ENCODE peak calls at places on chromosomes 16 and 17, in four cellular contexts. X is WTC11, V is endothelial cell, O is fibroblast of the aortic adventitia. U is an unnamed sample.

GRCh38 chr17:14201595-14201994 is 35.1 kb downstream of the CDRT15 start:
- DNase-seq in X (no peak), V (no peak), O (no peak), U (no peak)

GRCh38 chr17:80274317-80274716 is 13.7 kb downstream of the RNF213 start:
- DNase-seq in X (no peak), V (no peak), O (no peak), U (no peak)

GRCh38 chr16:58814348-58814801 is 80.3 kb upstream of the GOT2 start:
- DNase-seq in X (peak), V (peak), O (peak), U (peak)

GRCh38 chr16:85369741-85370528 is 243.2 kb upstream of the GSE1 start:
- DNase-seq in X (peak), V (peak), O (peak), U (no peak)

GRCh38 chr17:79079421-79080200 is 5.0 kb downstream of the ENGASE start:
- DNase-seq in X (no peak), V (no peak), O (no peak), U (no peak)

GRCh38 chr17:6109541-6109940 is 39.4 kb downstream of the WSCD1 start:
- DNase-seq in X (no peak), V (no peak), O (no peak), U (no peak)

GRCh38 chr17:6231465-6231864 is 161.3 kb downstream of the WSCD1 start:
- DNase-seq in X (no peak), V (no peak), O (no peak), U (no peak)

GRCh38 chr16:83117810-83118209 is 491.0 kb downstream of the CDH13 start:
- DNase-seq in X (no peak), V (no peak), O (no peak), U (no peak)

GRCh38 chr17:83050651-83051422 is 28.6 kb upstream of the METRNL start:
- DNase-seq in X (peak), V (peak), O (no peak), U (no peak)

GRCh38 chr17:29590261-29590978 is 972 bp upstream of the GIT1 start:
- DNase-seq in X (no peak), V (no peak), O (peak), U (no peak)

GRCh38 chr17:6476834-6477210 is 32.6 kb downstream of the PIMREG start:
- DNase-seq in X (no peak), V (no peak), O (no peak), U (peak)

GRCh38 chr17:55763856-55764255 is 13.0 kb downstream of the PCTP start:
- DNase-seq in X (no peak), V (no peak), O (no peak), U (peak)

GRCh38 chr16:66291833-66292232 is 74.7 kb upstream of the CDH5 start:
- DNase-seq in X (no peak), V (no peak), O (no peak), U (no peak)

GRCh38 chr17:70313031-70313430 is 143.7 kb downstream of the KCNJ2 start:
- DNase-seq in X (no peak), V (no peak), O (no peak), U (peak)

GRCh38 chr16:2058901-2059300 is 11.1 kb downstream of the TSC2 start:
- DNase-seq in X (no peak), V (no peak), O (no peak), U (no peak)

GRCh38 chr16:5041604-5042133 is 7.9 kb upstream of the NAGPA start:
- DNase-seq in X (no peak), V (no peak), O (peak), U (peak)

GRCh38 chr17:38598536-38598935 is 7.2 kb downstream of the SRCIN1 start:
- DNase-seq in X (peak), V (peak), O (peak), U (peak)

GRCh38 chr16:49701867-49702494 is 153.9 kb downstream of the ZNF423 start:
- DNase-seq in X (peak), V (no peak), O (peak), U (peak)

GRCh38 chr16:85436636-85437160 is 176.4 kb upstream of the GSE1 start:
- DNase-seq in X (peak), V (no peak), O (peak), U (no peak)

GRCh38 chr17:5019475-5019956 is 15.7 kb downstream of the SLC52A1 start:
- DNase-seq in X (peak), V (no peak), O (no peak), U (no peak)
- TF ChIP-seq CTCF in X (no peak), V (no peak), O (no peak), U (peak)

DNA sequence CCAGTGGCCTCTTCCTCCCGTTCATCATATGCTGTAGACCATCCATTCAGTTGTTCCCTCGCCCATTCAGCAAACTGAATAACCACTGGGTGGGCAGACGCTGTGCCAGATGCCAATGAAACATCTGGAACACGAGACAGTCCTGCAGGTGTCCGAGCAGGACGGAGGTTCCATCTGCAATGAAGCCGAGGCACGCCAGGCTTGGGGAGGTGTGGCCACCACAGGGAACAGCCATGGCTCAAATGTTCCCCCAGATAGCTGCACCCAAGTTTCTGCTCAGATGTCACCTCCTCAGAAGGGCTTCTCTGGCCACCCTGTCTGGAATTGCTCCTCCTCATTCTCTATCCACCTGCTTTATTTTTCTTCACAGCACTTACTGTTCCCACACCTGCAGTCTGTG is 30.5 kb downstream of the UBE2O start:
- DNase-seq in X (no peak), V (no peak), O (no peak), U (no peak)
- TF ChIP-seq CTCF in X (no peak), V (no peak), O (no peak), U (no peak)

GRCh38 chr17:81927145-81927652 is 336 bp downstream of the MAFG start:
- DNase-seq in X (no peak), V (no peak), O (no peak), U (no peak)
- TF ChIP-seq CTCF in X (no peak), V (no peak), O (no peak), U (no peak)

GRCh38 chr17:73369126-73369525 is 57.3 kb upstream of the CDC42EP4 start:
- DNase-seq in X (no peak), V (no peak), O (no peak), U (peak)
- TF ChIP-seq CTCF in X (no peak), V (no peak), O (no peak), U (no peak)